ENCODE peak calls at places on chromosome 9, in four cellular contexts. One of them, this sample, is unnamed.

GRCh38 chr9:9214052-9214451 is 1398.8 kb downstream of the PTPRD start:
- DNase-seq in fibroblast of pulmonary artery: no peak
- DNase-seq in mammary epithelial cell: no peak
- DNase-seq in GM06990: no peak
- DNase-seq in this sample: no peak

GRCh38 chr9:103941104-103941503 is 153.0 kb upstream of the SMC2 start:
- DNase-seq in fibroblast of pulmonary artery: no peak
- DNase-seq in mammary epithelial cell: no peak
- DNase-seq in GM06990: no peak
- DNase-seq in this sample: no peak

GRCh38 chr9:126151031-126151670 is 175.5 kb upstream of the MVB12B start:
- DNase-seq in fibroblast of pulmonary artery: no peak
- DNase-seq in mammary epithelial cell: no peak
- DNase-seq in GM06990: no peak
- DNase-seq in this sample: no peak

GRCh38 chr9:81552571-81552970 is 136.8 kb downstream of the TLE1 start:
- DNase-seq in fibroblast of pulmonary artery: no peak
- DNase-seq in mammary epithelial cell: no peak
- DNase-seq in GM06990: no peak
- DNase-seq in this sample: no peak

GRCh38 chr9:19629506-19629905 is 159.3 kb downstream of the SLC24A2 start:
- DNase-seq in fibroblast of pulmonary artery: no peak
- DNase-seq in mammary epithelial cell: no peak
- DNase-seq in GM06990: no peak
- DNase-seq in this sample: no peak

GRCh38 chr9:128992995-128993394 is 35.1 kb downstream of the SH3GLB2 start:
- DNase-seq in fibroblast of pulmonary artery: peak; percentile 24
- DNase-seq in mammary epithelial cell: peak; percentile 44
- DNase-seq in GM06990: no peak
- DNase-seq in this sample: no peak

GRCh38 chr9:95284152-95284551 is 33.4 kb downstream of the FANCC start:
- DNase-seq in fibroblast of pulmonary artery: no peak
- DNase-seq in mammary epithelial cell: no peak
- DNase-seq in GM06990: no peak
- DNase-seq in this sample: no peak

GRCh38 chr9:84343111-84343521 is 2.6 kb upstream of the SLC28A3 start:
- DNase-seq in fibroblast of pulmonary artery: peak; percentile 88
- DNase-seq in mammary epithelial cell: no peak
- DNase-seq in GM06990: no peak
- DNase-seq in this sample: no peak

GRCh38 chr9:107239474-107239873 is 43.6 kb upstream of the RAD23B start:
- DNase-seq in fibroblast of pulmonary artery: no peak
- DNase-seq in mammary epithelial cell: peak; percentile 58
- DNase-seq in GM06990: no peak
- DNase-seq in this sample: peak; percentile 34

GRCh38 chr9:87469833-87470465 is 27.7 kb upstream of the DAPK1 start:
- DNase-seq in fibroblast of pulmonary artery: no peak
- DNase-seq in mammary epithelial cell: no peak
- DNase-seq in GM06990: no peak
- DNase-seq in this sample: no peak

GRCh38 chr9:90801507-90802289 is at the start of gene SYK:
- DNase-seq in fibroblast of pulmonary artery: no peak
- DNase-seq in mammary epithelial cell: peak; percentile 42
- DNase-seq in GM06990: peak; percentile 82
- DNase-seq in this sample: peak; percentile 56

GRCh38 chr9:72477862-72478564 is 43.4 kb upstream of the TMC1 start:
- DNase-seq in fibroblast of pulmonary artery: peak; percentile 78
- DNase-seq in mammary epithelial cell: peak; percentile 80
- DNase-seq in GM06990: no peak
- DNase-seq in this sample: peak; percentile 45

GRCh38 chr9:136572596-136573313 is 26.9 kb upstream of the NOTCH1 start:
- DNase-seq in fibroblast of pulmonary artery: no peak
- DNase-seq in mammary epithelial cell: no peak
- DNase-seq in GM06990: no peak
- DNase-seq in this sample: no peak

GRCh38 chr9:109454601-109455155 is 43.4 kb downstream of the PTPN3 start:
- DNase-seq in fibroblast of pulmonary artery: no peak
- DNase-seq in mammary epithelial cell: no peak
- DNase-seq in GM06990: no peak
- DNase-seq in this sample: no peak

GRCh38 chr9:109456811-109457210 is 41.3 kb downstream of the PTPN3 start:
- DNase-seq in fibroblast of pulmonary artery: no peak
- DNase-seq in mammary epithelial cell: no peak
- DNase-seq in GM06990: no peak
- DNase-seq in this sample: no peak

GRCh38 chr9:109454041-109454440 is 44.1 kb downstream of the PTPN3 start:
- DNase-seq in fibroblast of pulmonary artery: no peak
- DNase-seq in mammary epithelial cell: no peak
- DNase-seq in GM06990: no peak
- DNase-seq in this sample: no peak

GRCh38 chr9:109455861-109456260 is 42.2 kb downstream of the PTPN3 start:
- DNase-seq in fibroblast of pulmonary artery: no peak
- DNase-seq in mammary epithelial cell: no peak
- DNase-seq in GM06990: no peak
- DNase-seq in this sample: no peak

GRCh38 chr9:109455391-109455790 is 42.7 kb downstream of the PTPN3 start:
- DNase-seq in fibroblast of pulmonary artery: no peak
- DNase-seq in mammary epithelial cell: no peak
- DNase-seq in GM06990: no peak
- DNase-seq in this sample: no peak
- TF ChIP-seq CTCF in fibroblast of pulmonary artery: no peak
- TF ChIP-seq CTCF in mammary epithelial cell: no peak
- TF ChIP-seq CTCF in GM06990: no peak
- TF ChIP-seq CTCF in this sample: no peak

GRCh38 chr9:36969216-36969771 is 64.8 kb downstream of the PAX5 start:
- DNase-seq in fibroblast of pulmonary artery: no peak
- DNase-seq in mammary epithelial cell: no peak
- DNase-seq in GM06990: no peak
- DNase-seq in this sample: no peak
- TF ChIP-seq CTCF in fibroblast of pulmonary artery: no peak
- TF ChIP-seq CTCF in mammary epithelial cell: no peak
- TF ChIP-seq CTCF in GM06990: peak; percentile 40
- TF ChIP-seq CTCF in this sample: no peak

GRCh38 chr9:97389249-97389648 is 22.6 kb upstream of the TDRD7 start:
- DNase-seq in fibroblast of pulmonary artery: no peak
- DNase-seq in mammary epithelial cell: no peak
- DNase-seq in GM06990: no peak
- DNase-seq in this sample: no peak
- TF ChIP-seq CTCF in fibroblast of pulmonary artery: no peak
- TF ChIP-seq CTCF in mammary epithelial cell: no peak
- TF ChIP-seq CTCF in GM06990: no peak
- TF ChIP-seq CTCF in this sample: no peak

GRCh38 chr9:132630811-132631210 is 39.0 kb downstream of the DDX31 start:
- DNase-seq in fibroblast of pulmonary artery: no peak
- DNase-seq in mammary epithelial cell: peak; percentile 84
- DNase-seq in GM06990: no peak
- DNase-seq in this sample: no peak

GRCh38 chr9:132631685-132632084 is 38.1 kb downstream of the DDX31 start:
- DNase-seq in fibroblast of pulmonary artery: peak; percentile 13
- DNase-seq in mammary epithelial cell: no peak
- DNase-seq in GM06990: no peak
- DNase-seq in this sample: no peak

GRCh38 chr9:132630116-132630515 is 39.7 kb downstream of the DDX31 start:
- DNase-seq in fibroblast of pulmonary artery: no peak
- DNase-seq in mammary epithelial cell: no peak
- DNase-seq in GM06990: no peak
- DNase-seq in this sample: no peak

GRCh38 chr9:132632426-132632825 is 37.4 kb downstream of the DDX31 start:
- DNase-seq in fibroblast of pulmonary artery: no peak
- DNase-seq in mammary epithelial cell: no peak
- DNase-seq in GM06990: no peak
- DNase-seq in this sample: no peak

DNA sequence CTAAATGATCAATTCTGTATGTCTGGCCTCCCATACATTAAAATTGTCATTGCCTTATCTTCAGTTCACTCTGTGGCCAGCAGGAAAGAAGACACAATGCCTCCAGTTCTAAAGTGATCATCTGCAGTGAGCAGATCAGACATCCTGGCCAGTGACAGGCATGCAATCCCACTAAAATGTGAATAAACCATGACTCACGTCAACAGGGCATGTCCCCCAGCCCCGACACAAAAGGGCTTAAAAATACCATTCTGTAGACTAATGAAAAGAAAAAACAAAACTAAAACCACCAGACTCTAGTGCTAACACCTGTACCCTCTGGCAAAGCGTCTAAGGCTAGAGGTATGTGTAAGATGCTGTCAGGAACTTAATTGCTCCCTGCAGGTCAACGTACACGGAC is 38.5 kb downstream of the DDX31 start:
- DNase-seq in fibroblast of pulmonary artery: no peak
- DNase-seq in mammary epithelial cell: peak; percentile 94
- DNase-seq in GM06990: no peak
- DNase-seq in this sample: no peak
- TF ChIP-seq CTCF in fibroblast of pulmonary artery: no peak
- TF ChIP-seq CTCF in mammary epithelial cell: peak; percentile 33
- TF ChIP-seq CTCF in GM06990: no peak
- TF ChIP-seq CTCF in this sample: no peak

GRCh38 chr9:21336467-21336866 is 1.3 kb upstream of the KLHL9 start:
- DNase-seq in fibroblast of pulmonary artery: no peak
- DNase-seq in mammary epithelial cell: no peak
- DNase-seq in GM06990: no peak
- DNase-seq in this sample: no peak
- TF ChIP-seq CTCF in fibroblast of pulmonary artery: no peak
- TF ChIP-seq CTCF in mammary epithelial cell: no peak
- TF ChIP-seq CTCF in GM06990: no peak
- TF ChIP-seq CTCF in this sample: no peak

GRCh38 chr9:110059461-110059860 is 148.5 kb downstream of the C9orf152 start:
- DNase-seq in fibroblast of pulmonary artery: no peak
- DNase-seq in mammary epithelial cell: no peak
- DNase-seq in GM06990: no peak
- DNase-seq in this sample: no peak

GRCh38 chr9:110056062-110056461 is 151.9 kb downstream of the C9orf152 start:
- DNase-seq in fibroblast of pulmonary artery: no peak
- DNase-seq in mammary epithelial cell: no peak
- DNase-seq in GM06990: no peak
- DNase-seq in this sample: no peak

GRCh38 chr9:110058304-110058953 is 149.5 kb downstream of the C9orf152 start:
- DNase-seq in fibroblast of pulmonary artery: peak; percentile 69
- DNase-seq in mammary epithelial cell: peak; percentile 57
- DNase-seq in GM06990: no peak
- DNase-seq in this sample: peak; percentile 51
- TF ChIP-seq CTCF in fibroblast of pulmonary artery: peak; percentile 51
- TF ChIP-seq CTCF in mammary epithelial cell: peak; percentile 61
- TF ChIP-seq CTCF in GM06990: peak; percentile 71
- TF ChIP-seq CTCF in this sample: peak; percentile 62

DNA sequence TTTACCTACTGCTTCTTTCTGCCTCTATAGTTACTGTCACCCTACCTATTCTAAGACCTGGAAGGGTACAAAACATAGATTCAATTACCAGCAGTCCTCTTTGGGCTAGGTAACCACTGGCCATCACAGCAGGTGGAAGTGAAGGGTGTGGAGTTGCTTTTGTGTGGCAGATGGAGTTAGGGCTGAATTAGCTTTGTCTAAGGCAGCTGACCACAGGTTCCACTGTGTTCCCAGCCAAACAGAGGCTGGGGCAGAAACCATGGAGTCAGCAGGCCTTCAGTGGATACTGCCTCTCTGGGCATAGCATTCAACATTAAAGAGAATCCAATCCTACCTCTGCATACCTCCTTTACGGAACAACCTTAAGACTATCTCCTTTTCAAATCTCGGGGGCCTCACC is 254.2 kb downstream of the RFX3 start:
- DNase-seq in fibroblast of pulmonary artery: no peak
- DNase-seq in mammary epithelial cell: no peak
- DNase-seq in GM06990: no peak
- DNase-seq in this sample: no peak
- TF ChIP-seq CTCF in fibroblast of pulmonary artery: no peak
- TF ChIP-seq CTCF in mammary epithelial cell: no peak
- TF ChIP-seq CTCF in GM06990: no peak
- TF ChIP-seq CTCF in this sample: no peak

GRCh38 chr9:37034938-37035471 is 937 bp upstream of the PAX5 start:
- DNase-seq in fibroblast of pulmonary artery: no peak
- DNase-seq in mammary epithelial cell: no peak
- DNase-seq in GM06990: peak; percentile 61
- DNase-seq in this sample: no peak

GRCh38 chr9:37033753-37034319 is at the start of gene PAX5:
- DNase-seq in fibroblast of pulmonary artery: no peak
- DNase-seq in mammary epithelial cell: no peak
- DNase-seq in GM06990: no peak
- DNase-seq in this sample: no peak

GRCh38 chr9:37033141-37033540 is 927 bp downstream of the PAX5 start:
- DNase-seq in fibroblast of pulmonary artery: no peak
- DNase-seq in mammary epithelial cell: no peak
- DNase-seq in GM06990: no peak
- DNase-seq in this sample: no peak

GRCh38 chr9:37035472-37036236 is 1.6 kb upstream of the PAX5 start:
- DNase-seq in fibroblast of pulmonary artery: peak; percentile 26
- DNase-seq in mammary epithelial cell: no peak
- DNase-seq in GM06990: peak; percentile 53
- DNase-seq in this sample: peak; percentile 51

GRCh38 chr9:37034320-37034937 is 361 bp upstream of the PAX5 start:
- DNase-seq in fibroblast of pulmonary artery: no peak
- DNase-seq in mammary epithelial cell: no peak
- DNase-seq in GM06990: peak; percentile 89
- DNase-seq in this sample: peak; percentile 82
- TF ChIP-seq CTCF in fibroblast of pulmonary artery: no peak
- TF ChIP-seq CTCF in mammary epithelial cell: peak; percentile 4
- TF ChIP-seq CTCF in GM06990: peak; percentile 85
- TF ChIP-seq CTCF in this sample: peak; percentile 64

DNA sequence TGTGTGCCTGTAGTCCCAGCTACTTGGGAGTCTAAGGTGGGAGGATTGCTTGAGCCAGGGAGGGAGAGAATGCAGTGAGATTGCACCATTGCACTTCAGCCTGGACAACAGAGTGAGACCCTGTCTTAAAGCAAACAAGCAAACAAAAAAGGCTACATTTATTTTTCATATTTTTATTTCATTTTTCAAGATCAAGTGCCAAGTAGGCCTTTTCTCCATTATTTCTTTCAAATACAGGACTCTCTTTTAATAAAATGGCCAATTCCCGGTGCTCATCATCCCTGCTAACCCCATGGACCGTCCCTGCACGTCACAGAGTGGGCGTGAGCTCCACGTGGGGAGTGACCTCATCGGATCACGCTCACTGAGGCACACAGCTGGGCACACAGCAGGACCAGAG is 9.3 kb upstream of the GBGT1 start:
- DNase-seq in fibroblast of pulmonary artery: no peak
- DNase-seq in mammary epithelial cell: no peak
- DNase-seq in GM06990: no peak
- DNase-seq in this sample: no peak
- TF ChIP-seq CTCF in fibroblast of pulmonary artery: no peak
- TF ChIP-seq CTCF in mammary epithelial cell: no peak
- TF ChIP-seq CTCF in GM06990: no peak
- TF ChIP-seq CTCF in this sample: no peak